ENCODE peak calls at places on chromosome 18, in nine cellular contexts. A is SK-N-SH, T is GM12891, Q is K562, R is transverse colon, Z is suprapubic skin, W is stomach, O is breast epithelium, P is HCT116. D is an unnamed sample.

GRCh38 chr18:5159080-5159479 is 38.0 kb downstream of the AKAIN1 start:
- DNase-seq in A (no peak), T (no peak), Q (no peak), R (no peak), Z (no peak), W (no peak), O (no peak), P (no peak), D (no peak)

GRCh38 chr18:43060020-43060419 is 55.5 kb downstream of the RIT2 start:
- DNase-seq in A (no peak), T (no peak), Q (no peak), R (no peak), Z (no peak), W (no peak), O (no peak), P (no peak), D (no peak)

GRCh38 chr18:11591957-11592356 is 17.4 kb upstream of the SLC35G4 start:
- DNase-seq in A (no peak), T (no peak), Q (no peak), R (no peak), Z (no peak), W (no peak), O (no peak), P (no peak), D (no peak)

GRCh38 chr18:47999801-48000248 is 69.4 kb upstream of the SMAD2 start:
- DNase-seq in A (no peak), T (no peak), Q (no peak), R (no peak), Z (no peak), W (no peak), O (no peak), P (no peak), D (no peak)

GRCh38 chr18:8480506-8481328 is 128.5 kb upstream of the RAB12 start:
- DNase-seq in A (peak), T (no peak), Q (no peak), R (no peak), Z (no peak), W (peak), O (no peak), P (peak), D (no peak)

GRCh38 chr18:78975282-78975681 is 4.3 kb upstream of the SALL3 start:
- DNase-seq in A (no peak), T (no peak), Q (no peak), R (no peak), Z (no peak), W (no peak), O (no peak), P (no peak), D (no peak)

GRCh38 chr18:66867653-66868052 is 263.8 kb upstream of the CDH19 start:
- DNase-seq in A (no peak), T (no peak), Q (no peak), R (no peak), Z (no peak), W (no peak), O (no peak), P (no peak), D (no peak)

GRCh38 chr18:66734451-66734850 is 130.6 kb upstream of the CDH19 start:
- DNase-seq in A (no peak), T (no peak), Q (no peak), R (no peak), Z (no peak), W (no peak), O (no peak), P (no peak), D (no peak)

GRCh38 chr18:31646332-31646822 is 38.0 kb downstream of the B4GALT6 start:
- DNase-seq in A (no peak), T (no peak), Q (no peak), R (no peak), Z (no peak), W (no peak), O (no peak), P (no peak), D (no peak)

GRCh38 chr18:12857215-12857924 is 26.7 kb downstream of the PTPN2 start:
- DNase-seq in A (no peak), T (no peak), Q (no peak), R (no peak), Z (no peak), W (no peak), O (no peak), P (no peak), D (no peak)

GRCh38 chr18:39596891-39597290 is 2031.3 kb upstream of the CELF4 start:
- DNase-seq in A (no peak), T (no peak), Q (no peak), R (peak), Z (no peak), W (no peak), O (no peak), P (no peak), D (no peak)

GRCh38 chr18:57439617-57439975 is 4.4 kb downstream of the ONECUT2 start:
- DNase-seq in A (no peak), T (no peak), Q (no peak), R (no peak), Z (no peak), W (no peak), O (no peak), P (no peak), D (no peak)

GRCh38 chr18:8750954-8751415 is 45.6 kb downstream of the MTCL1 start:
- DNase-seq in A (peak), T (no peak), Q (no peak), R (peak), Z (no peak), W (no peak), O (no peak), P (no peak), D (no peak)

GRCh38 chr18:37483221-37483971 is 82.2 kb downstream of the CELF4 start:
- DNase-seq in A (no peak), T (no peak), Q (peak), R (no peak), Z (no peak), W (no peak), O (no peak), P (no peak), D (no peak)

GRCh38 chr18:25099838-25100393 is 252.1 kb downstream of the ZNF521 start:
- DNase-seq in A (no peak), T (no peak), Q (no peak), R (no peak), Z (no peak), W (no peak), O (no peak), P (no peak), D (no peak)

GRCh38 chr18:67520276-67521035 is 3.9 kb upstream of the DSEL start:
- DNase-seq in A (no peak), T (no peak), Q (no peak), R (no peak), Z (no peak), W (no peak), O (peak), P (no peak), D (no peak)

GRCh38 chr18:47549141-47549540 is 297.7 kb upstream of the SKOR2 start:
- DNase-seq in A (no peak), T (no peak), Q (no peak), R (no peak), Z (no peak), W (no peak), O (no peak), P (no peak), D (no peak)

GRCh38 chr18:54956506-54956905 is 2.8 kb downstream of the CCDC68 start:
- DNase-seq in A (peak), T (no peak), Q (no peak), R (no peak), Z (no peak), W (no peak), O (no peak), P (no peak), D (no peak)

GRCh38 chr18:48993586-48993985 is 42.8 kb upstream of the SMAD7 start:
- DNase-seq in A (no peak), T (no peak), Q (no peak), R (no peak), Z (no peak), W (no peak), O (no peak), P (no peak), D (no peak)

GRCh38 chr18:22607284-22607635 is 189.5 kb upstream of the CTAGE1 start:
- DNase-seq in A (no peak), T (no peak), Q (no peak), R (no peak), Z (no peak), W (no peak), O (no peak), P (no peak), D (no peak)

GRCh38 chr18:8520266-8520665 is 89.0 kb upstream of the RAB12 start:
- DNase-seq in A (no peak), T (no peak), Q (no peak), R (no peak), Z (no peak), W (no peak), O (no peak), P (no peak), D (no peak)

GRCh38 chr18:28063181-28063790 is 113.6 kb downstream of the CDH2 start:
- DNase-seq in A (no peak), T (no peak), Q (no peak), R (no peak), Z (no peak), W (no peak), O (no peak), P (no peak), D (no peak)

GRCh38 chr18:38023871-38024270 is 458.3 kb upstream of the CELF4 start:
- DNase-seq in A (no peak), T (no peak), Q (no peak), R (no peak), Z (no peak), W (no peak), O (no peak), P (no peak), D (no peak)

GRCh38 chr18:6816154-6816553 is 86.6 kb downstream of the ARHGAP28 start:
- DNase-seq in A (no peak), T (no peak), Q (no peak), R (no peak), Z (no peak), W (no peak), O (no peak), P (no peak), D (no peak)

GRCh38 chr18:55927831-55928230 is 339.8 kb upstream of the TCF4 start:
- DNase-seq in A (no peak), T (no peak), Q (no peak), R (no peak), Z (no peak), W (no peak), O (no peak), P (no peak), D (no peak)

GRCh38 chr18:8052237-8052701 is 485.2 kb downstream of the PTPRM start:
- DNase-seq in A (no peak), T (no peak), Q (no peak), R (no peak), Z (no peak), W (no peak), O (no peak), P (no peak), D (no peak)

GRCh38 chr18:55863876-55864275 is 275.9 kb upstream of the TCF4 start:
- DNase-seq in A (peak), T (no peak), Q (no peak), R (no peak), Z (no peak), W (no peak), O (no peak), P (no peak), D (no peak)

GRCh38 chr18:24016643-24017042 is 2.1 kb downstream of the TTC39C start:
- DNase-seq in A (peak), T (no peak), Q (no peak), R (no peak), Z (no peak), W (no peak), O (no peak), P (peak), D (no peak)

GRCh38 chr18:33128581-33128980 is 311.9 kb downstream of the CCDC178 start:
- DNase-seq in A (no peak), T (no peak), Q (no peak), R (no peak), Z (no peak), W (no peak), O (no peak), P (no peak), D (no peak)

GRCh38 chr18:41828137-41828536 is 126.9 kb upstream of the PIK3C3 start:
- DNase-seq in A (no peak), T (no peak), Q (no peak), R (no peak), Z (no peak), W (no peak), O (no peak), P (no peak), D (no peak)

GRCh38 chr18:32261003-32261402 is 71.2 kb downstream of the MEP1B start:
- DNase-seq in A (no peak), T (no peak), Q (peak), R (no peak), Z (no peak), W (no peak), O (no peak), P (no peak), D (no peak)

GRCh38 chr18:23194150-23194968 is 59.1 kb downstream of the CABLES1 start:
- DNase-seq in A (no peak), T (no peak), Q (no peak), R (no peak), Z (no peak), W (no peak), O (peak), P (no peak), D (no peak)

GRCh38 chr18:50306944-50307343 is 19.5 kb upstream of the CXXC1 start:
- DNase-seq in A (no peak), T (no peak), Q (no peak), R (no peak), Z (no peak), W (peak), O (no peak), P (no peak), D (no peak)
- TF ChIP-seq POLR2AphosphoS5 in A (no peak), T (no peak), Q (no peak), R (no peak), Z (no peak), W (no peak), O (no peak), P (no peak), D (no peak)

DNA sequence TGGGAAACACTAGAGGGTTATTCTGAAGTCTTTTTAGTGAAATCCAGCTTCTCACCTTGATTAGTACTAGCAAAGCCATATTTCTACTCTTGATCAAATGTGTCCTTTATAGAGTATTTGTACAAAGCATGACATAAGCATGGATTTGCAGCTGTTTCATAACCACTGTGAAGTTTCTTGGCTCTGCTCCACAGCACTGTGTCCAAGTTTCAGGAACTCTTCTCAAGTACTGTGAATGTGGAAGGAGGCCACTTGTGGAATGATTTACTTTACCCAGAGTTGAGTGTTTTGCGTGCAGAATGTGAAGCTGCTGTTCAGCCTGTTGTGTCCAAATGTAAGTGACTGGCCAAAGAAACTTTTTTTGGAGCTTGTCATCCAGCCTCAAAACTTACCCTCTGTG is 16.2 kb upstream of the MAPRE2 start:
- DNase-seq in A (no peak), T (no peak), Q (no peak), R (peak), Z (no peak), W (peak), O (peak), P (no peak), D (no peak)
- TF ChIP-seq POLR2AphosphoS5 in A (no peak), T (no peak), Q (no peak), R (peak), Z (no peak), W (peak), O (no peak), P (no peak), D (no peak)

GRCh38 chr18:58640428-58640805 is 11.5 kb upstream of the ALPK2 start:
- DNase-seq in A (no peak), T (no peak), Q (no peak), R (no peak), Z (no peak), W (no peak), O (no peak), P (no peak), D (no peak)

GRCh38 chr18:58640891-58641610 is 12.2 kb upstream of the ALPK2 start:
- DNase-seq in A (no peak), T (no peak), Q (no peak), R (no peak), Z (no peak), W (no peak), O (no peak), P (no peak), D (no peak)

GRCh38 chr18:58638446-58638845 is 9.6 kb upstream of the ALPK2 start:
- DNase-seq in A (no peak), T (no peak), Q (no peak), R (no peak), Z (no peak), W (no peak), O (no peak), P (no peak), D (no peak)

GRCh38 chr18:58639237-58639636 is 10.3 kb upstream of the ALPK2 start:
- DNase-seq in A (no peak), T (no peak), Q (no peak), R (no peak), Z (no peak), W (no peak), O (no peak), P (no peak), D (no peak)

GRCh38 chr18:58639751-58640427 is 11.0 kb upstream of the ALPK2 start:
- DNase-seq in A (no peak), T (no peak), Q (no peak), R (no peak), Z (no peak), W (no peak), O (no peak), P (no peak), D (no peak)
- TF ChIP-seq POLR2AphosphoS5 in A (no peak), T (no peak), Q (no peak), R (no peak), Z (no peak), W (no peak), O (no peak), P (no peak), D (no peak)

DNA sequence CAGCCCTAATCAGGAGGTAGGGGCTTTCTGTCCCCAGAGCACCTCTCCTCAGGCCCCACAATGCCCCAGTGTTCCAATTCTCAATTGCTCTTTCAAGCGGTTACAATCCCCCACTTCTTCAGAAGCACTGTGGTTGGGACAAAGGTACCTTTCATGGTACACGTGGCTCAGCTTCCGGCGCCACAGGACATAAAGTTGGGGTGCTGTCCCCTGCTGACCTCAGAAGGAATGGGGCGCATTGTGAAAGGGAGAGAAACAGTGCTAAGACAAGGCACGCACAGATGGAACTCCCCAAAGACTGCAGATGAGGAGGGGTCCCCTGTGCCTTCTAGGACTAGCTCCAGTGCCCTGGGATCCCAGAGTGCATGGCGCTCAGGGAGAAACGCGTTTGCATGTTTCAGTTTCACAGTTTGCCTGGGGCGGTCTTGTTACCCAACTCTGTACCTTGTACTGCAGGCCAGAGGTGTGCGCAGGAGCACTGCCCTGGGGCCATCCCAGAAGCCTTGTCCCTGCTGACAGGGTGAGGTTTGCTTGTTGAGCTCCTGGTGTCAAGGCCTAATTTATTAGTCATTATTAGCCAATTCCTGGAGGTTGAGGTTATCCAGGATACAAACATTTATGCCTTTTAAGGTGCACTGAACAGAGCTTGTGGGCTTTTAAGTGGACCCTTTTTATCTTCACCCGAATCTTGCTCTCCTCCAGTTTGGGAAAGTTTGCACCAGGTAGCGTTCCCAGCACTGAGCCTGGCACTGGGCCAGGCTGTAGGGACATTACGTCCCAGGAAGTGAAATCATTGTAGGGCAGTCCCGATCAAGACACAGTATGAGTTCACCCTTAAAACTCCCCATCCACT is 7.6 kb downstream of the CNDP1 start:
- DNase-seq in A (no peak), T (no peak), Q (no peak), R (peak), Z (no peak), W (peak), O (peak), P (no peak), D (no peak)
- TF ChIP-seq POLR2AphosphoS5 in A (no peak), T (no peak), Q (no peak), R (no peak), Z (no peak), W (no peak), O (no peak), P (no peak), D (no peak)

DNA sequence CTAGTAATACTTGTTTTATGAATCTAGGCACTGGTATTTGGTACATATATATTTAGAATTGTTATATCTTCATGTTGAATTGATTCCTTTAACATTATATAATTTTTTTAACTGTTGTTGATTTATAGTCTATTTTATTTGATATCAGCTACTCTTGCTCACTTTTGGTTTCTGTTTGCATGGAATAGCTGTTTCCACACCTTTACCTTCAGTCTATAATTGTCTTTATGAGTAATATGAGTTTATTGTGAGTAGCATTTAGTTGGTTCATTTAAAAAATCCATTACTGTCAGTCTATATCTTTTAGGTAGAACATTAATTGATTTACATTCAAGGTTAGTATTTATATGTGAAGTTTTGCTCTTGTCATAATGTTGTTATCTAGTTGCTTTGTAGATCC is 58.6 kb downstream of the SMCHD1 start:
- DNase-seq in A (no peak), T (no peak), Q (no peak), R (no peak), Z (no peak), W (no peak), O (no peak), P (no peak), D (no peak)
- TF ChIP-seq POLR2AphosphoS5 in A (no peak), T (no peak), Q (no peak), R (no peak), Z (no peak), W (no peak), O (no peak), P (no peak), D (no peak)

DNA sequence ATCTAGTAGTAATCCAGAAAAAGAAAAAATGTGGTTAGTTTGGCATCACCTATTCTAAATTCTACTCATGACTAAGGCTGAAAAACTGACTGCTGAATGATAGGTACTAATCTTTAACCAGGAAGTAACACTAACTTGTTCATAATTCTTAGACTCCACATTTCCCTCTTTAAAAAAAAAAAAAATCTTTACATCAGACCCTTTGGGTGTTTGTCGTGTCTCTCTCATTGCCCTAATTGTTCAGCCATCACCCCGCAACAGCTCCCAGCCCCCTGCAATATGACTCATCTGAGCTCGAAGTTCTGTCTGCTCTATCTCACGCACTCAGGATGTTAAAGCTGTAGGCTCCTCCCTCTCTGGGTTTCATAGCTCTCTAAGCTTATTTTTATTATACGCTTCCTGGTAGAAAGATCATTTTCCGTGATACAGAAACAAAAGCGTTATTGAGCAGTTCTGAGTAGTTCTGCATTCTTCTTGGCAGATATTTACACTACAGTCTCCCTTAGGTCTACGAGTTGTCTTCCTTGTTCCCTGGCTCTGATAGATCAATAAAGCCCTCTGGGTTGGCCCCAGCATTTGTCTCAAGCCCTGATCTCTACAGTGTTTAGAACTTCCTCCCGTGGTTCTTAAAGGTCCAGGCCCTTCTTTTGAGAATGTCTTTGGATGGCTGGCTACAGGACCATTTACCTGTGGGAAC is 95.6 kb downstream of the TNFRSF11A start:
- DNase-seq in A (no peak), T (peak), Q (peak), R (peak), Z (no peak), W (peak), O (peak), P (no peak), D (no peak)
- TF ChIP-seq POLR2AphosphoS5 in A (no peak), T (no peak), Q (no peak), R (peak), Z (no peak), W (peak), O (peak), P (no peak), D (peak)